ENCODE peak calls at places on chromosomes 12 and 14, in six cellular contexts. Z is stimulated activated CD4-positive, alpha-beta T cell treated with anti-CD3 and anti-CD28 coated beads, Interleukin-2, amount 100 ng/mL, for 48 hours; L is NCI-H345; S is astrocyte of the spinal cord; Q is right lobe of liver; M is astrocyte of the hippocampus. C is an unnamed sample.

GRCh38 chr12:112105891-112106290 is 2.7 kb downstream of the NAA25 start:
- DNase-seq in Z (no peak), L (no peak), S (no peak), Q (no peak), M (no peak), C (no peak)

GRCh38 chr12:66755727-66756395 is 77.0 kb upstream of the GRIP1 start:
- DNase-seq in Z (no peak), L (no peak), S (no peak), Q (no peak), M (no peak), C (no peak)

GRCh38 chr14:88044129-88044727 is 39.3 kb downstream of the GPR65 start:
- DNase-seq in Z (no peak), L (no peak), S (no peak), Q (no peak), M (no peak), C (no peak)

GRCh38 chr12:6839482-6840201 is 1.1 kb upstream of the GNB3 start:
- DNase-seq in Z (no peak), L (peak; percentile 12), S (no peak), Q (no peak), M (no peak), C (peak; percentile 87)

GRCh38 chr12:51383281-51383905 is 7.8 kb downstream of the GALNT6 start:
- DNase-seq in Z (no peak), L (no peak), S (no peak), Q (no peak), M (no peak), C (no peak)

GRCh38 chr14:39488600-39488999 is 56.4 kb upstream of the FBXO33 start:
- DNase-seq in Z (no peak), L (peak; percentile 8), S (peak; percentile 12), Q (no peak), M (peak; percentile 74), C (peak; percentile 72)

GRCh38 chr12:98973395-98973794 is 328.3 kb downstream of the APAF1 start:
- DNase-seq in Z (no peak), L (no peak), S (peak; percentile 4), Q (no peak), M (peak; percentile 23), C (no peak)

GRCh38 chr14:106308839-106309389 is 782.5 kb downstream of the TMEM121 start:
- DNase-seq in Z (peak; percentile 99), L (no peak), S (no peak), Q (no peak), M (peak; percentile 0), C (no peak)

GRCh38 chr14:99024926-99025325 is 247.1 kb downstream of the BCL11B start:
- DNase-seq in Z (no peak), L (no peak), S (no peak), Q (no peak), M (no peak), C (no peak)

GRCh38 chr14:90547250-90547649 is 150.4 kb downstream of the CALM1 start:
- DNase-seq in Z (no peak), L (no peak), S (no peak), Q (no peak), M (no peak), C (no peak)

GRCh38 chr12:108862588-108862959 is 5.2 kb upstream of the SSH1 start:
- DNase-seq in Z (no peak), L (no peak), S (no peak), Q (no peak), M (no peak), C (no peak)

C was measured in glutamatergic neuron.